ENCODE peak calls at places on chromosomes 13 and 19, in four cellular contexts. Z, A, G and J are unnamed samples.
A peak's percentile ranks its signal among the peaks of the same experiment; 100 is the strongest.

GRCh38 chr13:21134475-21134874 is 41.9 kb downstream of the SKA3 start:
- DNase-seq in A (no peak), Z (no peak), G (no peak), J (no peak)

GRCh38 chr13:94332360-94333040 is 147.0 kb downstream of the DCT start:
- DNase-seq in G (no peak), A (no peak), Z (no peak), J (no peak)

GRCh38 chr19:16228637-16229321 is 31.1 kb downstream of the AP1M1 start:
- DNase-seq in A (no peak), G (no peak), Z (peak; percentile 55), J (no peak)

GRCh38 chr19:18253716-18254115 is 20.5 kb downstream of the IQCN start:
- DNase-seq in A (no peak), Z (peak; percentile 92), G (peak; percentile 88), J (no peak)

GRCh38 chr13:22926176-22927007 is 254.4 kb upstream of the SGCG start:
- DNase-seq in A (peak; percentile 87), G (peak; percentile 93), Z (peak; percentile 76), J (peak; percentile 82)

GRCh38 chr13:34817246-34817645 is 124.8 kb upstream of the NBEA start:
- DNase-seq in Z (no peak), G (no peak), A (no peak), J (no peak)

GRCh38 chr13:41064493-41064892 is 3.2 kb downstream of the WBP4 start:
- DNase-seq in Z (peak; percentile 36), G (no peak), A (no peak), J (no peak)

GRCh38 chr13:77898097-77898496 is 20.5 kb downstream of the EDNRB start:
- DNase-seq in A (no peak), Z (no peak), G (no peak), J (no peak)

GRCh38 chr19:50516456-50516855 is 2.7 kb upstream of the ASPDH start:
- DNase-seq in A (no peak), Z (no peak), G (peak; percentile 51), J (peak; percentile 51)

GRCh38 chr13:34179481-34179880 is 361.5 kb downstream of the RFC3 start:
- DNase-seq in Z (no peak), G (no peak), A (no peak), J (no peak)

GRCh38 chr13:85163063-85163462 is 636.2 kb downstream of the SLITRK6 start:
- DNase-seq in G (no peak), Z (no peak), A (no peak), J (no peak)